ENCODE peak calls at places on chromosome 7, in five cellular contexts. One of them, this sample, is unnamed.

GRCh38 chr7:129356176-129356575 is 78.1 kb upstream of the STRIP2 start:
- DNase-seq in upper lobe of right lung: no peak
- DNase-seq in NT2/D1: no peak
- DNase-seq in aorta: no peak
- DNase-seq in transverse colon: no peak
- DNase-seq in this sample: no peak

GRCh38 chr7:29749701-29750321 is 56.5 kb upstream of the WIPF3 start:
- DNase-seq in upper lobe of right lung: no peak
- DNase-seq in NT2/D1: no peak
- DNase-seq in aorta: no peak
- DNase-seq in transverse colon: no peak
- DNase-seq in this sample: no peak

GRCh38 chr7:148645948-148646347 is 52.8 kb upstream of the CUL1 start:
- DNase-seq in upper lobe of right lung: no peak
- DNase-seq in NT2/D1: no peak
- DNase-seq in aorta: no peak
- DNase-seq in transverse colon: no peak
- DNase-seq in this sample: no peak

GRCh38 chr7:46583606-46584005 is 662.5 kb upstream of the IGFBP3 start:
- DNase-seq in upper lobe of right lung: no peak
- DNase-seq in NT2/D1: no peak
- DNase-seq in aorta: no peak
- DNase-seq in transverse colon: no peak
- DNase-seq in this sample: no peak

GRCh38 chr7:140661124-140661523 is 11.6 kb upstream of the ADCK2 start:
- DNase-seq in upper lobe of right lung: no peak
- DNase-seq in NT2/D1: no peak
- DNase-seq in aorta: no peak
- DNase-seq in transverse colon: peak; percentile 9
- DNase-seq in this sample: no peak

GRCh38 chr7:107998150-107998549 is 4.8 kb downstream of the LAMB1 start:
- DNase-seq in upper lobe of right lung: no peak
- DNase-seq in NT2/D1: no peak
- DNase-seq in aorta: no peak
- DNase-seq in transverse colon: no peak
- DNase-seq in this sample: no peak

GRCh38 chr7:82605247-82605864 is 161.8 kb upstream of the CACNA2D1 start:
- DNase-seq in upper lobe of right lung: no peak
- DNase-seq in NT2/D1: peak; percentile 38
- DNase-seq in aorta: no peak
- DNase-seq in transverse colon: no peak
- DNase-seq in this sample: peak; percentile 18

GRCh38 chr7:85673881-85674280 is 487.0 kb upstream of the SEMA3D start:
- DNase-seq in upper lobe of right lung: no peak
- DNase-seq in NT2/D1: no peak
- DNase-seq in aorta: no peak
- DNase-seq in transverse colon: no peak
- DNase-seq in this sample: no peak

GRCh38 chr7:44808914-44809393 is 12.5 kb downstream of the PPIA start:
- DNase-seq in upper lobe of right lung: no peak
- DNase-seq in NT2/D1: no peak
- DNase-seq in aorta: no peak
- DNase-seq in transverse colon: no peak
- DNase-seq in this sample: no peak

GRCh38 chr7:20280475-20281351 is 50.0 kb upstream of the ITGB8 start:
- DNase-seq in upper lobe of right lung: no peak
- DNase-seq in NT2/D1: no peak
- DNase-seq in aorta: no peak
- DNase-seq in transverse colon: no peak
- DNase-seq in this sample: no peak

GRCh38 chr7:25624001-25624400 is 395.7 kb upstream of the NPVF start:
- DNase-seq in upper lobe of right lung: no peak
- DNase-seq in NT2/D1: no peak
- DNase-seq in aorta: no peak
- DNase-seq in transverse colon: no peak
- DNase-seq in this sample: no peak

GRCh38 chr7:39527951-39528350 is 38.3 kb upstream of the YAE1 start:
- DNase-seq in upper lobe of right lung: no peak
- DNase-seq in NT2/D1: no peak
- DNase-seq in aorta: no peak
- DNase-seq in transverse colon: no peak
- DNase-seq in this sample: no peak

GRCh38 chr7:39592586-39592985 is 26.4 kb downstream of the YAE1 start:
- DNase-seq in upper lobe of right lung: no peak
- DNase-seq in NT2/D1: no peak
- DNase-seq in aorta: no peak
- DNase-seq in transverse colon: no peak
- DNase-seq in this sample: no peak

GRCh38 chr7:7274782-7275181 is 92.4 kb downstream of the C1GALT1 start:
- DNase-seq in upper lobe of right lung: no peak
- DNase-seq in NT2/D1: peak; percentile 18
- DNase-seq in aorta: no peak
- DNase-seq in transverse colon: no peak
- DNase-seq in this sample: no peak

GRCh38 chr7:91941450-91941849 is 788 bp downstream of the AKAP9 start:
- DNase-seq in upper lobe of right lung: no peak
- DNase-seq in NT2/D1: no peak
- DNase-seq in aorta: peak; percentile 64
- DNase-seq in transverse colon: peak; percentile 60
- DNase-seq in this sample: no peak

GRCh38 chr7:143369678-143370651 is 7.5 kb upstream of the FAM131B start:
- DNase-seq in upper lobe of right lung: no peak
- DNase-seq in NT2/D1: peak; percentile 56
- DNase-seq in aorta: peak; percentile 26
- DNase-seq in transverse colon: peak; percentile 58
- DNase-seq in this sample: no peak

GRCh38 chr7:101172005-101172853 is 6.9 kb upstream of the VGF start:
- DNase-seq in upper lobe of right lung: no peak
- DNase-seq in NT2/D1: no peak
- DNase-seq in aorta: no peak
- DNase-seq in transverse colon: no peak
- DNase-seq in this sample: no peak

GRCh38 chr7:55188590-55189446 is 170.0 kb downstream of the EGFR start:
- DNase-seq in upper lobe of right lung: no peak
- DNase-seq in NT2/D1: no peak
- DNase-seq in aorta: no peak
- DNase-seq in transverse colon: peak; percentile 25
- DNase-seq in this sample: no peak

GRCh38 chr7:7323921-7324320 is 141.6 kb downstream of the C1GALT1 start:
- DNase-seq in upper lobe of right lung: no peak
- DNase-seq in NT2/D1: no peak
- DNase-seq in aorta: no peak
- DNase-seq in transverse colon: no peak
- DNase-seq in this sample: no peak

GRCh38 chr7:95527033-95527775 is 41.5 kb downstream of the ASB4 start:
- DNase-seq in upper lobe of right lung: no peak
- DNase-seq in NT2/D1: peak; percentile 60
- DNase-seq in aorta: no peak
- DNase-seq in transverse colon: peak; percentile 48
- DNase-seq in this sample: peak; percentile 50

GRCh38 chr7:55185941-55186609 is 167.3 kb downstream of the EGFR start:
- DNase-seq in upper lobe of right lung: no peak
- DNase-seq in NT2/D1: no peak
- DNase-seq in aorta: no peak
- DNase-seq in transverse colon: no peak
- DNase-seq in this sample: peak; percentile 53

GRCh38 chr7:135801877-135802276 is 53.3 kb upstream of the FAM180A start:
- DNase-seq in upper lobe of right lung: no peak
- DNase-seq in NT2/D1: no peak
- DNase-seq in aorta: no peak
- DNase-seq in transverse colon: no peak
- DNase-seq in this sample: no peak

GRCh38 chr7:47578581-47579270 is 3.2 kb downstream of the TNS3 start:
- DNase-seq in upper lobe of right lung: no peak
- DNase-seq in NT2/D1: no peak
- DNase-seq in aorta: no peak
- DNase-seq in transverse colon: no peak
- DNase-seq in this sample: no peak

GRCh38 chr7:122137291-122138077 is 6.6 kb downstream of the AASS start:
- DNase-seq in upper lobe of right lung: no peak
- DNase-seq in NT2/D1: no peak
- DNase-seq in aorta: no peak
- DNase-seq in transverse colon: no peak
- DNase-seq in this sample: no peak

GRCh38 chr7:148914208-148914777 is 30.2 kb upstream of the EZH2 start:
- DNase-seq in upper lobe of right lung: no peak
- DNase-seq in NT2/D1: no peak
- DNase-seq in aorta: no peak
- DNase-seq in transverse colon: no peak
- DNase-seq in this sample: peak; percentile 71

GRCh38 chr7:76047305-76047810 is 442 bp downstream of the STYXL1 start:
- DNase-seq in upper lobe of right lung: no peak
- DNase-seq in NT2/D1: no peak
- DNase-seq in aorta: no peak
- DNase-seq in transverse colon: no peak
- DNase-seq in this sample: no peak

GRCh38 chr7:75854233-75854632 is 24.6 kb upstream of the RHBDD2 start:
- DNase-seq in upper lobe of right lung: no peak
- DNase-seq in NT2/D1: no peak
- DNase-seq in aorta: no peak
- DNase-seq in transverse colon: no peak
- DNase-seq in this sample: no peak

GRCh38 chr7:44980393-44981034 is 1.7 kb upstream of the MYO1G start:
- DNase-seq in upper lobe of right lung: peak; percentile 78
- DNase-seq in NT2/D1: no peak
- DNase-seq in aorta: peak; percentile 73
- DNase-seq in transverse colon: no peak
- DNase-seq in this sample: no peak

GRCh38 chr7:132500727-132501410 is 75.4 kb downstream of the PLXNA4 start:
- DNase-seq in upper lobe of right lung: no peak
- DNase-seq in NT2/D1: no peak
- DNase-seq in aorta: peak; percentile 86
- DNase-seq in transverse colon: peak; percentile 28
- DNase-seq in this sample: no peak

GRCh38 chr7:30450123-30450982 is 28.2 kb downstream of the NOD1 start:
- DNase-seq in upper lobe of right lung: no peak
- DNase-seq in NT2/D1: peak; percentile 18
- DNase-seq in aorta: no peak
- DNase-seq in transverse colon: no peak
- DNase-seq in this sample: no peak

GRCh38 chr7:97971990-97972943 is 17.7 kb downstream of the OCM2 start:
- DNase-seq in upper lobe of right lung: peak; percentile 93
- DNase-seq in NT2/D1: no peak
- DNase-seq in aorta: peak; percentile 93
- DNase-seq in transverse colon: peak; percentile 87
- DNase-seq in this sample: peak; percentile 63

GRCh38 chr7:6640246-6640721 is 3.2 kb downstream of the ZNF316 start:
- DNase-seq in upper lobe of right lung: no peak
- DNase-seq in NT2/D1: no peak
- DNase-seq in aorta: no peak
- DNase-seq in transverse colon: no peak
- DNase-seq in this sample: no peak

GRCh38 chr7:50854831-50855230 is 72.1 kb upstream of the GRB10 start:
- DNase-seq in upper lobe of right lung: no peak
- DNase-seq in NT2/D1: no peak
- DNase-seq in aorta: no peak
- DNase-seq in transverse colon: no peak
- DNase-seq in this sample: no peak

GRCh38 chr7:113267885-113268284 is 149.5 kb upstream of the SMIM30 start:
- DNase-seq in upper lobe of right lung: no peak
- DNase-seq in NT2/D1: no peak
- DNase-seq in aorta: no peak
- DNase-seq in transverse colon: no peak
- DNase-seq in this sample: no peak

GRCh38 chr7:80916770-80917681 is 1.8 kb downstream of the SEMA3C start:
- DNase-seq in upper lobe of right lung: no peak
- DNase-seq in NT2/D1: peak; percentile 6
- DNase-seq in aorta: no peak
- DNase-seq in transverse colon: no peak
- DNase-seq in this sample: no peak

GRCh38 chr7:6306471-6306870 is 34.0 kb upstream of the CYTH3 start:
- DNase-seq in upper lobe of right lung: no peak
- DNase-seq in NT2/D1: no peak
- DNase-seq in aorta: no peak
- DNase-seq in transverse colon: no peak
- DNase-seq in this sample: peak; percentile 59

GRCh38 chr7:130143986-130144618 is 61.1 kb downstream of the TMEM209 start:
- DNase-seq in upper lobe of right lung: no peak
- DNase-seq in NT2/D1: no peak
- DNase-seq in aorta: no peak
- DNase-seq in transverse colon: peak; percentile 50
- DNase-seq in this sample: no peak

GRCh38 chr7:137970263-137970975 is 31.5 kb downstream of the CREB3L2 start:
- DNase-seq in upper lobe of right lung: no peak
- DNase-seq in NT2/D1: no peak
- DNase-seq in aorta: peak; percentile 92
- DNase-seq in transverse colon: peak; percentile 49
- DNase-seq in this sample: no peak

GRCh38 chr7:137969828-137970227 is 32.1 kb downstream of the CREB3L2 start:
- DNase-seq in upper lobe of right lung: no peak
- DNase-seq in NT2/D1: no peak
- DNase-seq in aorta: no peak
- DNase-seq in transverse colon: no peak
- DNase-seq in this sample: no peak

GRCh38 chr7:137966636-137967142 is 35.2 kb downstream of the CREB3L2 start:
- DNase-seq in upper lobe of right lung: no peak
- DNase-seq in NT2/D1: no peak
- DNase-seq in aorta: no peak
- DNase-seq in transverse colon: no peak
- DNase-seq in this sample: no peak

GRCh38 chr7:137967143-137968018 is 34.5 kb downstream of the CREB3L2 start:
- DNase-seq in upper lobe of right lung: no peak
- DNase-seq in NT2/D1: no peak
- DNase-seq in aorta: no peak
- DNase-seq in transverse colon: no peak
- DNase-seq in this sample: no peak

GRCh38 chr7:137968890-137969289 is 33.0 kb downstream of the CREB3L2 start:
- DNase-seq in upper lobe of right lung: no peak
- DNase-seq in NT2/D1: no peak
- DNase-seq in aorta: no peak
- DNase-seq in transverse colon: no peak
- DNase-seq in this sample: no peak
- H3K4me1 ChIP-seq in upper lobe of right lung: peaks cover 32% of the 10 kb centered on the region
- H3K4me1 ChIP-seq in NT2/D1: no peaks in the 10 kb centered on the region
- H3K4me1 ChIP-seq in aorta: peaks cover 12% of the 10 kb centered on the region
- H3K4me1 ChIP-seq in transverse colon: peaks cover 5% of the 10 kb centered on the region
- H3K4me1 ChIP-seq in this sample: peaks cover 9% of the 10 kb centered on the region

GRCh38 chr7:156680281-156680680 is 39.7 kb downstream of the RNF32 start:
- DNase-seq in upper lobe of right lung: no peak
- DNase-seq in NT2/D1: no peak
- DNase-seq in aorta: no peak
- DNase-seq in transverse colon: no peak
- DNase-seq in this sample: no peak
- H3K36me3 ChIP-seq in upper lobe of right lung: peaks cover 53% of the 10 kb centered on the region
- H3K36me3 ChIP-seq in NT2/D1: peaks cover 50% of the 10 kb centered on the region
- H3K36me3 ChIP-seq in aorta: peaks cover 3% of the 10 kb centered on the region
- H3K36me3 ChIP-seq in transverse colon: no peaks in the 10 kb centered on the region
- H3K36me3 ChIP-seq in this sample: peaks cover 10% of the 10 kb centered on the region

GRCh38 chr7:151872531-151873401 is 4.1 kb downstream of the PRKAG2 start:
- DNase-seq in upper lobe of right lung: no peak
- DNase-seq in NT2/D1: no peak
- DNase-seq in aorta: peak; percentile 75
- DNase-seq in transverse colon: no peak
- DNase-seq in this sample: no peak
- H3K4me1 ChIP-seq in upper lobe of right lung: peaks cover 29% of the 10 kb centered on the region
- H3K4me1 ChIP-seq in NT2/D1: peaks cover 2% of the 10 kb centered on the region
- H3K4me1 ChIP-seq in aorta: no peaks in the 10 kb centered on the region
- H3K4me1 ChIP-seq in transverse colon: peaks cover 5% of the 10 kb centered on the region
- H3K4me1 ChIP-seq in this sample: peaks cover 6% of the 10 kb centered on the region

GRCh38 chr7:102196028-102196427 is 90.6 kb upstream of the SH2B2 start:
- DNase-seq in upper lobe of right lung: no peak
- DNase-seq in NT2/D1: no peak
- DNase-seq in aorta: no peak
- DNase-seq in transverse colon: no peak
- DNase-seq in this sample: no peak
- H3K36me3 ChIP-seq in upper lobe of right lung: peaks cover 91% of the 10 kb centered on the region
- H3K36me3 ChIP-seq in NT2/D1: peaks cover 54% of the 10 kb centered on the region
- H3K36me3 ChIP-seq in aorta: peaks cover 6% of the 10 kb centered on the region
- H3K36me3 ChIP-seq in transverse colon: no peaks in the 10 kb centered on the region
- H3K36me3 ChIP-seq in this sample: peaks cover 6% of the 10 kb centered on the region

This sample was measured in HCT116.